ENCODE peak calls at places on chromosome 7, in four cellular contexts. F, S, I and V are unnamed samples.

GRCh38 chr7:130421685-130422084 is 19.1 kb downstream of the CEP41 start:
- DNase-seq in S (no peak), F (peak), I (no peak), V (no peak)

GRCh38 chr7:115499966-115500365 is 530.6 kb downstream of the TFEC start:
- DNase-seq in F (no peak), S (no peak), I (no peak), V (no peak)

GRCh38 chr7:75536940-75537538 is 44.9 kb downstream of the SPDYE5 start:
- DNase-seq in I (no peak), F (no peak), S (no peak), V (no peak)

GRCh38 chr7:135352285-135352684 is 118.6 kb downstream of the STRA8 start:
- DNase-seq in S (no peak), F (no peak), I (no peak), V (no peak)

GRCh38 chr7:96708872-96709271 is 774 bp downstream of the SEM1 start:
- DNase-seq in F (no peak), I (no peak), S (no peak), V (no peak)

GRCh38 chr7:80666376-80666775 is 27.9 kb downstream of the CD36 start:
- DNase-seq in I (no peak), F (no peak), S (no peak), V (no peak)

GRCh38 chr7:41943098-41943577 is 240.2 kb upstream of the INHBA start:
- DNase-seq in I (peak), F (peak), S (peak), V (peak)

GRCh38 chr7:80151274-80151665 is 16.6 kb downstream of the GNAI1 start:
- DNase-seq in F (no peak), I (no peak), S (no peak), V (no peak)

GRCh38 chr7:110522751-110523200 is 568.2 kb upstream of the LRRN3 start:
- DNase-seq in I (peak), F (no peak), S (no peak), V (no peak)

GRCh38 chr7:51141451-51141971 is 175.1 kb downstream of the COBL start:
- DNase-seq in I (peak), S (no peak), F (peak), V (peak)

GRCh38 chr7:76260171-76260703 is 42.2 kb upstream of the HSPB1 start:
- DNase-seq in S (peak), I (no peak), F (peak), V (no peak)

GRCh38 chr7:114864278-114864677 is 57.6 kb upstream of the MDFIC start:
- DNase-seq in F (no peak), S (no peak), I (no peak), V (no peak)

GRCh38 chr7:37771342-37771741 is 77.1 kb upstream of the NME8 start:
- DNase-seq in S (no peak), I (no peak), F (no peak), V (no peak)

GRCh38 chr7:151485006-151485732 is 34.5 kb downstream of the RHEB start:
- DNase-seq in F (no peak), I (no peak), S (no peak), V (peak)

GRCh38 chr7:17147409-17147808 is 151.0 kb upstream of the AHR start:
- DNase-seq in I (peak), S (no peak), F (no peak), V (peak)

GRCh38 chr7:151672706-151673105 is 153.0 kb upstream of the RHEB start:
- DNase-seq in S (no peak), I (no peak), F (no peak), V (no peak)

GRCh38 chr7:140023728-140024127 is 39.0 kb downstream of the PARP12 start:
- DNase-seq in I (no peak), S (no peak), F (no peak), V (no peak)

GRCh38 chr7:33661430-33662160 is 243.7 kb upstream of the BMPER start:
- DNase-seq in S (no peak), F (no peak), I (no peak), V (no peak)

GRCh38 chr7:54888067-54888735 is 129.2 kb upstream of the SEC61G start:
- DNase-seq in F (peak), S (no peak), I (no peak), V (no peak)

GRCh38 chr7:149778696-149779501 is 5.5 kb upstream of the ZNF467 start:
- DNase-seq in F (no peak), S (no peak), I (no peak), V (no peak)

GRCh38 chr7:1677206-1678069 is 7.4 kb downstream of the ELFN1 start:
- DNase-seq in I (no peak), S (no peak), F (no peak), V (no peak)

GRCh38 chr7:138226851-138227250 is 150.6 kb downstream of the AKR1D1 start:
- DNase-seq in I (no peak), F (no peak), S (no peak), V (no peak)